ENCODE peak calls at places on chromosomes 11 and 22, in eight cellular contexts. Z, G, L, D, B, T, F and U are unnamed samples.

GRCh38 chr22:44735518-44736428 is 16.6 kb upstream of the ARHGAP8 start:
- DNase-seq in F (no peak), T (peak; percentile 77), Z (peak; percentile 59), L (peak; percentile 58), G (peak; percentile 98), D (peak; percentile 88), B (no peak), U (peak; percentile 69)

GRCh38 chr22:23431337-23432072 is 148.6 kb downstream of the IGLL1 start:
- DNase-seq in L (no peak), D (no peak), Z (peak; percentile 9), B (no peak), T (no peak), G (no peak), F (peak; percentile 98), U (no peak)

GRCh38 chr11:74024630-74025029 is 15.7 kb upstream of the UCP3 start:
- DNase-seq in T (no peak), L (no peak), Z (peak; percentile 75), G (no peak), B (no peak), D (no peak), F (peak; percentile 53), U (no peak)

GRCh38 chr11:112320668-112321067 is 60.0 kb upstream of the PLET1 start:
- DNase-seq in B (peak; percentile 40), L (no peak), T (no peak), D (no peak), F (peak; percentile 62), Z (peak; percentile 92), G (no peak), U (peak; percentile 28)

GRCh38 chr11:120482149-120482548 is 29.4 kb upstream of the GRIK4 start:
- DNase-seq in T (no peak), D (no peak), G (no peak), Z (peak; percentile 29), F (no peak), B (no peak), L (peak; percentile 33), U (no peak)

GRCh38 chr22:28112548-28113043 is 193.5 kb upstream of the PITPNB start:
- DNase-seq in B (peak; percentile 43), T (no peak), F (peak; percentile 7), Z (peak; percentile 24), G (no peak), L (peak; percentile 21), D (no peak), U (peak; percentile 73)

GRCh38 chr11:97502201-97502600 is 1112.4 kb downstream of the JRKL start:
- DNase-seq in B (no peak), L (no peak), Z (no peak), D (no peak), G (no peak), T (no peak), F (no peak), U (no peak)

GRCh38 chr11:85725510-85726258 is 39.7 kb upstream of the CCDC89 start:
- DNase-seq in G (no peak), F (peak; percentile 21), T (no peak), B (peak; percentile 90), D (no peak), L (peak; percentile 24), Z (peak; percentile 83), U (no peak)

GRCh38 chr11:69700278-69701140 is 3.3 kb downstream of the FGF19 start:
- DNase-seq in L (no peak), G (peak; percentile 90), B (no peak), Z (no peak), T (no peak), F (peak; percentile 67), D (no peak), U (peak; percentile 91)

GRCh38 chr11:61917357-61918109 is at the start of gene RAB3IL1:
- DNase-seq in F (no peak), D (no peak), B (peak; percentile 19), T (no peak), G (peak; percentile 99), Z (no peak), L (peak; percentile 45), U (peak; percentile 17)